ENCODE peak calls at places on chromosome 5, in four cellular contexts. K is Calu3, D is fibroblast of mammary gland, H is SK-N-SH. C is an unnamed sample.

GRCh38 chr5:57592236-57592635 is 109.6 kb upstream of the ACTBL2 start:
- DNase-seq in K (no peak), D (peak; percentile 27), H (no peak), C (no peak)

GRCh38 chr5:161546463-161547301 is at the start of gene GABRB2:
- DNase-seq in K (peak; percentile 32), D (peak; percentile 24), H (peak; percentile 65), C (peak; percentile 50)

GRCh38 chr5:82815871-82816270 is 261.3 kb downstream of the TMEM167A start:
- DNase-seq in K (no peak), D (peak; percentile 25), H (no peak), C (no peak)

GRCh38 chr5:174145821-174146220 is 100.3 kb downstream of the NSG2 start:
- DNase-seq in K (no peak), D (peak; percentile 7), H (peak; percentile 87), C (peak; percentile 22)

GRCh38 chr5:40484495-40484894 is 195.2 kb upstream of the PTGER4 start:
- DNase-seq in K (no peak), D (no peak), H (no peak), C (no peak)

GRCh38 chr5:36669015-36669651 is 62.7 kb downstream of the SLC1A3 start:
- DNase-seq in K (no peak), D (no peak), H (no peak), C (no peak)

GRCh38 chr5:148820778-148821395 is 5.5 kb upstream of the ADRB2 start:
- DNase-seq in K (peak; percentile 64), D (peak; percentile 56), H (no peak), C (peak; percentile 8)

GRCh38 chr5:73125289-73125688 is 4.9 kb downstream of the TMEM171 start:
- DNase-seq in K (no peak), D (no peak), H (no peak), C (no peak)

GRCh38 chr5:171595801-171596231 is 176.4 kb downstream of the FGF18 start:
- DNase-seq in K (no peak), D (peak; percentile 95), H (no peak), C (no peak)

GRCh38 chr5:73954381-73954780 is 328.4 kb downstream of the ARHGEF28 start:
- DNase-seq in K (no peak), D (peak; percentile 27), H (no peak), C (no peak)

GRCh38 chr5:66945389-66946349 is 250.9 kb downstream of the CD180 start:
- DNase-seq in K (no peak), D (no peak), H (no peak), C (no peak)

GRCh38 chr5:180366303-180366702 is 13.2 kb upstream of the GFPT2 start:
- DNase-seq in K (no peak), D (no peak), H (peak; percentile 61), C (no peak)

GRCh38 chr5:114458726-114459125 is 96.9 kb downstream of the KCNN2 start:
- DNase-seq in K (no peak), D (no peak), H (no peak), C (no peak)

GRCh38 chr5:4374866-4375265 is 765.3 kb upstream of the ADAMTS16 start:
- DNase-seq in K (no peak), D (peak; percentile 75), H (no peak), C (no peak)

GRCh38 chr5:38258319-38259061 is at the start of gene EGFLAM:
- DNase-seq in K (peak; percentile 18), D (no peak), H (peak; percentile 83), C (peak; percentile 40)

GRCh38 chr5:171434874-171435273 is 15.4 kb downstream of the FGF18 start:
- DNase-seq in K (no peak), D (no peak), H (no peak), C (no peak)

GRCh38 chr5:24232929-24233328 is 411.8 kb downstream of the CDH10 start:
- DNase-seq in K (no peak), D (no peak), H (no peak), C (no peak)

GRCh38 chr5:1952456-1953099 is 69.9 kb upstream of the IRX4 start:
- DNase-seq in K (no peak), D (no peak), H (no peak), C (peak; percentile 13)

GRCh38 chr5:125316386-125316785 is 569.9 kb upstream of the ZNF608 start:
- DNase-seq in K (no peak), D (no peak), H (no peak), C (no peak)

GRCh38 chr5:100479079-100479688 is 56.0 kb upstream of the FAM174A start:
- DNase-seq in K (peak; percentile 46), D (peak; percentile 19), H (peak; percentile 3), C (no peak)

GRCh38 chr5:126095001-126095400 is 328.2 kb upstream of the GRAMD2B start:
- DNase-seq in K (no peak), D (no peak), H (no peak), C (no peak)

GRCh38 chr5:76402880-76403712 is at the start of gene IQGAP2:
- DNase-seq in K (peak; percentile 85), D (peak; percentile 24), H (peak; percentile 96), C (peak; percentile 77)

GRCh38 chr5:76404694-76405306 is 1.7 kb downstream of the IQGAP2 start:
- DNase-seq in K (no peak), D (no peak), H (no peak), C (no peak)

GRCh38 chr5:76403963-76404693 is 1.0 kb downstream of the IQGAP2 start:
- DNase-seq in K (peak; percentile 80), D (no peak), H (no peak), C (no peak)

GRCh38 chr5:76402251-76402879 is 720 bp upstream of the IQGAP2 start:
- DNase-seq in K (peak; percentile 35), D (no peak), H (peak; percentile 64), C (peak; percentile 19)

GRCh38 chr5:76403713-76403962 is 553 bp downstream of the IQGAP2 start:
- DNase-seq in K (no peak), D (no peak), H (peak; percentile 68), C (peak; percentile 37)
- TF ChIP-seq CTCF in K (peak; percentile 32), D (no peak), H (no peak), C (peak; percentile 50)

GRCh38 chr5:98309785-98310566 is 463.5 kb upstream of the RGMB start:
- DNase-seq in K (peak; percentile 66), D (peak; percentile 99), H (no peak), C (peak; percentile 1)
- TF ChIP-seq CTCF in K (no peak), D (no peak), H (peak; percentile 8), C (no peak)

GRCh38 chr5:425714-426113 is 17.3 kb upstream of the EXOC3 start:
- DNase-seq in K (peak; percentile 22), D (peak; percentile 16), H (no peak), C (no peak)
- TF ChIP-seq CTCF in K (no peak), D (no peak), H (peak; percentile 24), C (no peak)

GRCh38 chr5:141359790-141360426 is at the start of gene PCDHGB2:
- DNase-seq in K (no peak), D (peak; percentile 63), H (peak; percentile 62), C (no peak)

GRCh38 chr5:141366016-141366896 is 2.3 kb downstream of the PCDHGA5 start:
- DNase-seq in K (no peak), D (no peak), H (no peak), C (no peak)

GRCh38 chr5:141360685-141361084 is 891 bp downstream of the PCDHGB2 start:
- DNase-seq in K (no peak), D (no peak), H (no peak), C (no peak)

GRCh38 chr5:141362719-141363118 is 1.2 kb upstream of the PCDHGA5 start:
- DNase-seq in K (no peak), D (no peak), H (no peak), C (no peak)

GRCh38 chr5:141363952-141364660 is at the start of gene PCDHGA5:
- DNase-seq in K (no peak), D (peak; percentile 28), H (no peak), C (no peak)
- TF ChIP-seq CTCF in K (no peak), D (peak; percentile 15), H (no peak), C (no peak)

GRCh38 chr5:143208781-143209510 is 194.5 kb downstream of the NR3C1 start:
- DNase-seq in K (no peak), D (no peak), H (no peak), C (no peak)
- TF ChIP-seq CTCF in K (peak; percentile 26), D (peak; percentile 24), H (peak; percentile 38), C (peak; percentile 29)

GRCh38 chr5:39439582-39439981 is 14.8 kb upstream of the DAB2 start:
- DNase-seq in K (no peak), D (no peak), H (no peak), C (no peak)
- TF ChIP-seq CTCF in K (no peak), D (no peak), H (no peak), C (no peak)

GRCh38 chr5:59479084-59479483 is 414.4 kb downstream of the PDE4D start:
- DNase-seq in K (no peak), D (no peak), H (no peak), C (no peak)

DNA sequence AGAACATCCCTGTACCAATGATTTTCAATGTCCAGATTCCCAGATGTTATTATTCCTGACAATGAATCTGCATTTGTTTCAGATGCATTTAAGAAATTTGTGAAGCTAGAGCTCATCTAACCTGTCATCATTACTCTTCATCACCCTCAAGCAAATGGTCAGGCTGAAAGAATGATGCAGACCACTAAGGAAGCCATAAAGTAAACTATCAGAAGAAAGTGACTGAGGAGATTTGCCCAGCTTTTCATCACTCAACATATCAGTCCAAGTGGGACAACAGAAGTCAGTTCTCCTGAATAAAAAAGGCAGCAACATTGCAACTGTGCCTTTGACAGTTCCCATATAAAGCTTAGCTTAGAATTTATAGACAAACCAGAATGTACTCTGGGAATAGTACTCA is 419.9 kb downstream of the PDE4D start:
- DNase-seq in K (no peak), D (no peak), H (no peak), C (no peak)
- TF ChIP-seq CTCF in K (no peak), D (no peak), H (no peak), C (no peak)

GRCh38 chr5:168884040-168884439 is 304.9 kb upstream of the PANK3 start:
- DNase-seq in K (no peak), D (no peak), H (no peak), C (no peak)

GRCh38 chr5:168879929-168880328 is 300.8 kb upstream of the PANK3 start:
- DNase-seq in K (no peak), D (peak; percentile 66), H (no peak), C (no peak)

GRCh38 chr5:168883253-168883880 is 304.2 kb upstream of the PANK3 start:
- DNase-seq in K (no peak), D (no peak), H (peak; percentile 51), C (peak; percentile 75)

GRCh38 chr5:168882283-168882682 is 303.1 kb upstream of the PANK3 start:
- DNase-seq in K (no peak), D (no peak), H (no peak), C (no peak)

DNA sequence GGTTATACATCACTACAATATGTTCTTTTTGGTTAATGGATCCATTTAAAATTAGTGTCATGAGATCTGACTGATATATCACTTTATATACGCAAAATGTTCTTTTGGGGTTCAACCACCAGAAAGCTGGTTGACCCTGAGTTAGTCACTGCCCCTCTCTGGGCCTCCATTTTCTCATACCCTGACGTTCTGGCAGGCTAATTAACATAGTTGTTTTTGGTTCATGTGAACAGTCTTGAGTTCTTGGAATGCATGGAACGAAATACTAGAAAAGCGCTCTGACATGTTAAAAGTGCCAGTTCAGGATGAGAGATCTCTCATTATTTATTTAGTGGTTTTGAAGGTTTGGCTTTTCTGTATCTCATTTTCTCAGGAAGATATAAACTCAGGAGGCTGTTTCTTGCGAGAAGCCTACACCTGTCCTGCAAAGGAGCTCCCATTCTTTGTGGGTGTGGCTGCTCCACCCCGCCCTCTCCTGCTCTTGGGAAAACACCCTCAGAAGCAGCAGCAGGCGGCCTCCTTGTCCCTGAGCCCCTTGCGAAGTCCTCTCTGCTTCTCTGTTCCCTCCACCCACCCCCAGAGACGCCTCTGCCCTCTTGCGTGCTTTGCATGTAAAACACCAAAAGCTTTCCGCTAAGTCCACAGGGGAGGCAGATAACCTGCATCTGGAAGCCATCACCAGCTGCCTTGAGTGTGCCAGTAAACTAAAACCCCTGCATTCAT is 302.4 kb upstream of the PANK3 start:
- DNase-seq in K (peak; percentile 5), D (no peak), H (peak; percentile 62), C (peak; percentile 32)
- TF ChIP-seq CTCF in K (no peak), D (no peak), H (no peak), C (no peak)

GRCh38 chr5:169850407-169850806 is 129.9 kb downstream of the INSYN2B start:
- DNase-seq in K (no peak), D (peak; percentile 17), H (no peak), C (no peak)
- TF ChIP-seq CTCF in K (no peak), D (peak; percentile 29), H (peak; percentile 50), C (peak; percentile 46)